ENCODE peak calls at places on chromosomes 12 and 14, in five cellular contexts. Z is iris pigment epithelial cell; B is activated CD8-positive, alpha-beta T cell treated with anti-CD3 and anti-CD28 coated beads, Interleukin-2, amount 10 ng/mL, durations not matched to agents 7 days and 5 days; O is left cardiac atrium; F is T-helper 9 cell. J is an unnamed sample.

GRCh38 chr12:96108321-96108720 is 72.9 kb upstream of the LTA4H start:
- DNase-seq in Z (no peak), B (peak; percentile 66), O (peak; percentile 72), F (no peak), J (peak; percentile 61)

GRCh38 chr14:105335735-105336476 is 21.4 kb downstream of the PACS2 start:
- DNase-seq in Z (no peak), B (no peak), O (no peak), F (no peak), J (no peak)

GRCh38 chr12:63068857-63069442 is 82.1 kb downstream of the AVPR1A start:
- DNase-seq in Z (peak; percentile 88), B (peak; percentile 23), O (no peak), F (no peak), J (peak; percentile 22)

GRCh38 chr14:54025661-54026060 is 69.0 kb upstream of the BMP4 start:
- DNase-seq in Z (peak; percentile 29), B (no peak), O (no peak), F (no peak), J (no peak)

GRCh38 chr12:32983968-32984367 is 87.4 kb upstream of the PKP2 start:
- DNase-seq in Z (no peak), B (no peak), O (no peak), F (no peak), J (no peak)

GRCh38 chr14:24051789-24052655 is at the start of gene CARMIL3:
- DNase-seq in Z (peak; percentile 49), B (peak; percentile 73), O (peak; percentile 69), F (peak; percentile 44), J (peak; percentile 25)

GRCh38 chr14:99786423-99787051 is 6.7 kb upstream of the EML1 start:
- DNase-seq in Z (no peak), B (no peak), O (no peak), F (no peak), J (no peak)

GRCh38 chr12:120468271-120468845 is 1.2 kb downstream of the SRSF9 start:
- DNase-seq in Z (peak; percentile 77), B (peak; percentile 45), O (peak; percentile 31), F (no peak), J (no peak)

GRCh38 chr12:93667672-93668071 is 9.5 kb upstream of the CRADD start:
- DNase-seq in Z (peak; percentile 62), B (no peak), O (no peak), F (no peak), J (no peak)

GRCh38 chr12:2801044-2801783 is 6.4 kb downstream of the FKBP4 start:
- DNase-seq in Z (no peak), B (no peak), O (no peak), F (no peak), J (no peak)

GRCh38 chr14:92317511-92317910 is 5.5 kb upstream of the SLC24A4 start:
- DNase-seq in Z (peak; percentile 65), B (no peak), O (no peak), F (no peak), J (no peak)

GRCh38 chr14:102394717-102395378 is 32.1 kb downstream of the TECPR2 start:
- DNase-seq in Z (peak; percentile 54), B (no peak), O (no peak), F (no peak), J (no peak)

GRCh38 chr14:24063263-24063836 is 8.0 kb upstream of the CPNE6 start:
- DNase-seq in Z (no peak), B (no peak), O (no peak), F (no peak), J (no peak)

J was measured in CMK.